ENCODE peak calls at places on chromosomes 13 and 19, in six cellular contexts. H is stimulated activated CD8-positive, alpha-beta memory T cell treated with anti-CD3 and anti-CD28 coated beads, Interleukin-4, amount 100 ng/mL, for 1 hour; K is stimulated activated CD4-positive, alpha-beta T cell treated with anti-CD3 and anti-CD28 coated beads, Interleukin-1b, Interleukin-23, amount 100 ng/mL, for 24 hours; I is hypothalamus; A is T-cell; E is body of pancreas. U is an unnamed sample.

GRCh38 chr13:30107536-30108136 is 199.7 kb downstream of the KATNAL1 start:
- DNase-seq in E (no peak), A (no peak), H (no peak), I (no peak), K (no peak), U (no peak)

GRCh38 chr13:51412431-51412830 is 40.4 kb downstream of the INTS6 start:
- DNase-seq in A (no peak), H (no peak), K (no peak), E (no peak), I (no peak), U (no peak)

GRCh38 chr13:30354481-30355404 is 47.4 kb upstream of the KATNAL1 start:
- DNase-seq in E (no peak), K (no peak), A (no peak), H (no peak), I (no peak), U (no peak)

GRCh38 chr19:47447470-47448359 is 24.0 kb downstream of the SLC8A2 start:
- DNase-seq in E (no peak), A (peak; percentile 51), K (peak; percentile 58), H (no peak), I (no peak), U (peak; percentile 98)

GRCh38 chr19:54729416-54730188 is 5.4 kb downstream of the KIR3DL3 start:
- DNase-seq in E (no peak), H (no peak), A (no peak), K (no peak), I (no peak), U (no peak)

GRCh38 chr13:79237981-79238380 is 168.1 kb downstream of the RBM26 start:
- DNase-seq in I (no peak), E (no peak), A (no peak), H (no peak), K (no peak), U (no peak)

GRCh38 chr19:18634612-18635290 is 2.1 kb upstream of the KLHL26 start:
- DNase-seq in I (no peak), A (no peak), E (no peak), K (no peak), H (no peak), U (no peak)

GRCh38 chr13:41236369-41236768 is 27.0 kb downstream of the MTRF1 start:
- DNase-seq in A (no peak), I (no peak), E (peak; percentile 29), H (no peak), K (no peak), U (no peak)

GRCh38 chr19:19218911-19219310 is 7.2 kb downstream of the NCAN start:
- DNase-seq in K (no peak), E (no peak), A (no peak), I (no peak), H (no peak), U (no peak)

GRCh38 chr13:35139591-35139990 is 197.5 kb downstream of the NBEA start:
- DNase-seq in H (no peak), I (no peak), A (no peak), E (no peak), K (no peak), U (no peak)

GRCh38 chr13:27372896-27373295 is 51.5 kb upstream of the GTF3A start:
- DNase-seq in I (no peak), E (peak; percentile 95), K (no peak), A (no peak), H (no peak), U (peak; percentile 88)

GRCh38 chr13:114203536-114203935 is 24.5 kb downstream of the CFAP97D2 start:
- DNase-seq in K (peak; percentile 10), H (no peak), E (no peak), I (no peak), A (peak; percentile 51), U (no peak)

GRCh38 chr19:55031178-55031577 is 6.9 kb downstream of the GP6 start:
- DNase-seq in I (no peak), E (no peak), A (no peak), H (no peak), K (no peak), U (no peak)

GRCh38 chr19:55283548-55284393 is at the start of gene BRSK1:
- DNase-seq in E (peak; percentile 22), K (no peak), A (peak; percentile 43), H (no peak), I (peak; percentile 79), U (peak; percentile 67)

GRCh38 chr13:39527961-39528720 is 74.9 kb downstream of the LHFPL6 start:
- DNase-seq in A (no peak), I (no peak), K (no peak), E (peak; percentile 5), H (no peak), U (no peak)

GRCh38 chr13:114154476-114154875 is 22.1 kb upstream of the RASA3 start:
- DNase-seq in K (no peak), E (no peak), I (no peak), A (no peak), H (no peak), U (no peak)

GRCh38 chr13:79317856-79318255 is 88.2 kb downstream of the RBM26 start:
- DNase-seq in H (no peak), I (no peak), K (no peak), E (no peak), A (no peak), U (no peak)

GRCh38 chr19:36212895-36213294 is 1.6 kb downstream of the ZNF565 start:
- DNase-seq in A (no peak), E (no peak), H (no peak), I (no peak), K (no peak), U (no peak)

GRCh38 chr13:96081888-96082287 is 8.0 kb upstream of the HS6ST3 start:
- DNase-seq in E (no peak), H (no peak), I (no peak), K (no peak), A (no peak), U (no peak)

GRCh38 chr19:13600091-13600490 is 93.8 kb upstream of the CACNA1A start:
- DNase-seq in E (peak; percentile 35), A (no peak), K (no peak), H (no peak), I (no peak), U (no peak)

GRCh38 chr19:32061304-32061703 is 284.1 kb upstream of the ZNF507 start:
- DNase-seq in I (no peak), H (no peak), K (no peak), A (no peak), E (no peak), U (no peak)